ENCODE peak calls at places on chromosomes 2 and 18, in eight cellular contexts. One of them, this sample, is unnamed.

GRCh38 chr2:143732076-143732475 is 602.9 kb downstream of the ARHGAP15 start:
- DNase-seq in pancreas: no peak
- DNase-seq in AG09309: no peak
- DNase-seq in AG09319: no peak
- DNase-seq in GM12878: no peak
- DNase-seq in cardiac fibroblast: peak
- DNase-seq in GM06990: no peak
- DNase-seq in ovary: no peak
- DNase-seq in this sample: peak

GRCh38 chr2:175234650-175235049 is 53.1 kb upstream of the ATP5MC3 start:
- DNase-seq in pancreas: no peak
- DNase-seq in AG09309: no peak
- DNase-seq in AG09319: no peak
- DNase-seq in GM12878: no peak
- DNase-seq in cardiac fibroblast: no peak
- DNase-seq in GM06990: no peak
- DNase-seq in ovary: no peak
- DNase-seq in this sample: no peak

GRCh38 chr2:44055664-44056063 is 59.9 kb upstream of the LRPPRC start:
- DNase-seq in pancreas: no peak
- DNase-seq in AG09309: no peak
- DNase-seq in AG09319: no peak
- DNase-seq in GM12878: no peak
- DNase-seq in cardiac fibroblast: no peak
- DNase-seq in GM06990: no peak
- DNase-seq in ovary: no peak
- DNase-seq in this sample: no peak

GRCh38 chr18:21820035-21820810 is 79.6 kb downstream of the MIB1 start:
- DNase-seq in pancreas: no peak
- DNase-seq in AG09309: peak
- DNase-seq in AG09319: no peak
- DNase-seq in GM12878: no peak
- DNase-seq in cardiac fibroblast: peak
- DNase-seq in GM06990: no peak
- DNase-seq in ovary: no peak
- DNase-seq in this sample: peak

GRCh38 chr2:7075834-7076233 is 158.6 kb downstream of the RNF144A start:
- DNase-seq in pancreas: no peak
- DNase-seq in AG09309: no peak
- DNase-seq in AG09319: no peak
- DNase-seq in GM12878: no peak
- DNase-seq in cardiac fibroblast: no peak
- DNase-seq in GM06990: no peak
- DNase-seq in ovary: no peak
- DNase-seq in this sample: no peak

GRCh38 chr2:108189316-108189715 is 50.5 kb upstream of the SULT1C3 start:
- DNase-seq in pancreas: no peak
- DNase-seq in AG09309: no peak
- DNase-seq in AG09319: no peak
- DNase-seq in GM12878: no peak
- DNase-seq in cardiac fibroblast: no peak
- DNase-seq in GM06990: no peak
- DNase-seq in ovary: no peak
- DNase-seq in this sample: no peak

GRCh38 chr2:55019547-55020258 is 30.5 kb downstream of the RTN4 start:
- DNase-seq in pancreas: no peak
- DNase-seq in AG09309: no peak
- DNase-seq in AG09319: no peak
- DNase-seq in GM12878: no peak
- DNase-seq in cardiac fibroblast: no peak
- DNase-seq in GM06990: no peak
- DNase-seq in ovary: no peak
- DNase-seq in this sample: no peak

GRCh38 chr2:43399515-43400245 is 173.3 kb upstream of the ZFP36L2 start:
- DNase-seq in pancreas: no peak
- DNase-seq in AG09309: peak
- DNase-seq in AG09319: peak
- DNase-seq in GM12878: no peak
- DNase-seq in cardiac fibroblast: peak
- DNase-seq in GM06990: no peak
- DNase-seq in ovary: no peak
- DNase-seq in this sample: peak

GRCh38 chr2:191023235-191023679 is 9.3 kb upstream of the STAT1 start:
- DNase-seq in pancreas: no peak
- DNase-seq in AG09309: no peak
- DNase-seq in AG09319: no peak
- DNase-seq in GM12878: no peak
- DNase-seq in cardiac fibroblast: no peak
- DNase-seq in GM06990: no peak
- DNase-seq in ovary: no peak
- DNase-seq in this sample: no peak

GRCh38 chr2:86372641-86373502 is 35.4 kb upstream of the REEP1 start:
- DNase-seq in pancreas: peak
- DNase-seq in AG09309: no peak
- DNase-seq in AG09319: peak
- DNase-seq in GM12878: no peak
- DNase-seq in cardiac fibroblast: peak
- DNase-seq in GM06990: no peak
- DNase-seq in ovary: no peak
- DNase-seq in this sample: peak

GRCh38 chr2:222959358-222959757 is 92.6 kb upstream of the KCNE4 start:
- DNase-seq in pancreas: no peak
- DNase-seq in AG09309: peak
- DNase-seq in AG09319: peak
- DNase-seq in GM12878: no peak
- DNase-seq in cardiac fibroblast: peak
- DNase-seq in GM06990: no peak
- DNase-seq in ovary: no peak
- DNase-seq in this sample: peak

GRCh38 chr18:51943281-51943680 is 396.7 kb upstream of the DCC start:
- DNase-seq in pancreas: no peak
- DNase-seq in AG09309: no peak
- DNase-seq in AG09319: no peak
- DNase-seq in GM12878: no peak
- DNase-seq in cardiac fibroblast: no peak
- DNase-seq in GM06990: peak
- DNase-seq in ovary: no peak
- DNase-seq in this sample: no peak

GRCh38 chr18:54149078-54149697 is 75.3 kb downstream of the MBD2 start:
- DNase-seq in pancreas: peak
- DNase-seq in AG09309: peak
- DNase-seq in AG09319: peak
- DNase-seq in GM12878: peak
- DNase-seq in cardiac fibroblast: peak
- DNase-seq in GM06990: peak
- DNase-seq in ovary: no peak
- DNase-seq in this sample: peak

GRCh38 chr2:233979748-233980147 is 62.6 kb downstream of the TRPM8 start:
- DNase-seq in pancreas: no peak
- DNase-seq in AG09309: no peak
- DNase-seq in AG09319: no peak
- DNase-seq in GM12878: no peak
- DNase-seq in cardiac fibroblast: no peak
- DNase-seq in GM06990: no peak
- DNase-seq in ovary: no peak
- DNase-seq in this sample: no peak

GRCh38 chr2:230896346-230897115 is 28.5 kb downstream of the GPR55 start:
- DNase-seq in pancreas: no peak
- DNase-seq in AG09309: no peak
- DNase-seq in AG09319: no peak
- DNase-seq in GM12878: no peak
- DNase-seq in cardiac fibroblast: no peak
- DNase-seq in GM06990: no peak
- DNase-seq in ovary: peak
- DNase-seq in this sample: no peak

GRCh38 chr2:137659616-137660015 is 304.7 kb upstream of the HNMT start:
- DNase-seq in pancreas: no peak
- DNase-seq in AG09309: no peak
- DNase-seq in AG09319: peak
- DNase-seq in GM12878: no peak
- DNase-seq in cardiac fibroblast: no peak
- DNase-seq in GM06990: no peak
- DNase-seq in ovary: no peak
- DNase-seq in this sample: peak

DNA sequence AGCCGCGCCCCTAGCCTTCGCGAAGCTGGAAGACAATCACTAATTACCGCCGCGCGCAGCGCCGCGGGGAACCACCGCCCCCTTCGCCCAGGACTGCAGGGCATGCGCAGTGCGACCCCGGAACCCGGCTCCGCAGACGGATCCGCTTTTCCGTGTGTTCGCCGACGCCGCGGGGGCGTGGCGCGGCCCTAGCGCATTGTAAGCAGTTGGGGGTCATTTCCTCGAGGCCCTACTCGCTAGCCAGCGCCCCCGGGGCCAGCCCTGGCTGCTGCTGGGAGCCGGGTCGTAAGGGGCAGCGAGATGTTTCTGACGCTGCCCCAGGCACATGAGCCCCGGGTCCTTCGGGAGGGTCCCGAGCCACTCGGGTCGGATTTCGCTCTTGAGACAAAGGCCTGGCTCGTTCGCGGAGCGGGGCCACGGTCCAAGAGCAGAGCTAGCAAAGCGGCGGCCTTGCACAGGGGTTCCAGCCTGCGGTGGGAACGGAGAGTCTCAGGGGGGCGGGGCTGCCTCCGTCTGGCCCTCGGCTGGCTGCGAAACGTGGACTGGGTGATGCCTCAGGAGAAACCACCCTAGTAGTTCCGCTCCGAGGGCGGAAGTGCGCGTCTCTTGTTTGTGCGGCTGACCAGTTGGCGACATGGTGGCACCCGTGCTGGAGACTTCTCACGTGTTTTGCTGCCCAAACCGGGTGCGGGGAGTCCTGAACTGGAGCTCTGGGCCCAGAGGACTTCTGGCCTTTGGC is at the start of the genes ELP2 and SLC39A6:
- DNase-seq in pancreas: peak
- DNase-seq in AG09309: peak
- DNase-seq in AG09319: peak
- DNase-seq in GM12878: peak
- DNase-seq in cardiac fibroblast: peak
- DNase-seq in GM06990: peak
- DNase-seq in ovary: peak
- DNase-seq in this sample: peak
- TF ChIP-seq CTCF in pancreas: no peak
- TF ChIP-seq CTCF in AG09309: no peak
- TF ChIP-seq CTCF in AG09319: no peak
- TF ChIP-seq CTCF in GM12878: peak
- TF ChIP-seq CTCF in cardiac fibroblast: no peak
- TF ChIP-seq CTCF in GM06990: no peak
- TF ChIP-seq CTCF in ovary: no peak
- TF ChIP-seq CTCF in this sample: no peak

GRCh38 chr2:65724341-65724740 is 291.9 kb upstream of the SPRED2 start:
- DNase-seq in pancreas: no peak
- DNase-seq in AG09309: no peak
- DNase-seq in AG09319: no peak
- DNase-seq in GM12878: no peak
- DNase-seq in cardiac fibroblast: no peak
- DNase-seq in GM06990: no peak
- DNase-seq in ovary: no peak
- DNase-seq in this sample: no peak

GRCh38 chr2:65724752-65725151 is 292.4 kb upstream of the SPRED2 start:
- DNase-seq in pancreas: no peak
- DNase-seq in AG09309: no peak
- DNase-seq in AG09319: no peak
- DNase-seq in GM12878: no peak
- DNase-seq in cardiac fibroblast: no peak
- DNase-seq in GM06990: no peak
- DNase-seq in ovary: no peak
- DNase-seq in this sample: peak

DNA sequence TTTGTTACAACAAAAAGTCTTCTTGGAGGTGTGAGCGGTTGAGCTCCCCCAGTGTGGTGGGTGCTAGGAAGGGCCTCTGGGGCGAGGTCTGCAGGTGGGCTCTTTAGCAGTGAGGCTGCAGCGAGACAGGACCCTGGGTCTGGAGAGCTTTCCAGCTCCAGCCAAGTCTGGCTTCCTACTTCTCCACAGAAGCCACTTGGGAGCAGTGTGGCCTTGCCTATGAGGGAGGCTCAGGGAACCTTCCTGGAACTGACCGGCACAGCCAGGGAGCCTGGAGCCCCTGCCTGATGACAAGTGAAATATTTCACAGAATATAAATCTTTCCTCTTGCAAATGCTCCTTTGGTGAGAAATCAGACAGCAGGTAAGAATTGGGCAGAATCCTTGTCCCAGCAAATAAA is 289.6 kb upstream of the SPRED2 start:
- DNase-seq in pancreas: peak
- DNase-seq in AG09309: no peak
- DNase-seq in AG09319: no peak
- DNase-seq in GM12878: no peak
- DNase-seq in cardiac fibroblast: peak
- DNase-seq in GM06990: no peak
- DNase-seq in ovary: peak
- DNase-seq in this sample: peak
- TF ChIP-seq CTCF in pancreas: peak
- TF ChIP-seq CTCF in AG09309: peak
- TF ChIP-seq CTCF in AG09319: no peak
- TF ChIP-seq CTCF in GM12878: no peak
- TF ChIP-seq CTCF in cardiac fibroblast: no peak
- TF ChIP-seq CTCF in GM06990: no peak
- TF ChIP-seq CTCF in ovary: peak
- TF ChIP-seq CTCF in this sample: peak

DNA sequence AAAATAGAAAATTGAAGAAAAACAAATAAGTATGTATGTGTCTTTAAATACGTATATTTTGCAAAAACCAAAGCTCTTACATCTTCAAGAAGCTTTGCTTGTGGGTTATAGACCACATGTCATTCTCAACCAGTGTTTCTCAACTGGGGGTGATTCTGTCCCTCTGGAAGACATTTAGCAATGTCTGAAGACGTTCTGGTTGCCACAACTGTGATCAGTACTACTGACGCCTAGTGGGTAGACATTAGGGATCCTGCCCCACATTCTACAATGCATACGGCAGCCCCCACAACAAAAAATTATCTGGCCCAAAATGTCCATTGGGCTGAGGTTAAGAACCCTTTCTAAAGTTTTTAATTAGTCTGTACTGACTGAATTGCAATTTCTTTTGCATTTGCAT is 48.4 kb downstream of the UNC50 start:
- DNase-seq in pancreas: no peak
- DNase-seq in AG09309: no peak
- DNase-seq in AG09319: no peak
- DNase-seq in GM12878: no peak
- DNase-seq in cardiac fibroblast: no peak
- DNase-seq in GM06990: no peak
- DNase-seq in ovary: no peak
- DNase-seq in this sample: no peak
- TF ChIP-seq CTCF in pancreas: no peak
- TF ChIP-seq CTCF in AG09309: no peak
- TF ChIP-seq CTCF in AG09319: no peak
- TF ChIP-seq CTCF in GM12878: no peak
- TF ChIP-seq CTCF in cardiac fibroblast: no peak
- TF ChIP-seq CTCF in GM06990: no peak
- TF ChIP-seq CTCF in ovary: no peak
- TF ChIP-seq CTCF in this sample: no peak

GRCh38 chr18:45024357-45025107 is 343.8 kb downstream of the SETBP1 start:
- DNase-seq in pancreas: no peak
- DNase-seq in AG09309: no peak
- DNase-seq in AG09319: no peak
- DNase-seq in GM12878: no peak
- DNase-seq in cardiac fibroblast: no peak
- DNase-seq in GM06990: no peak
- DNase-seq in ovary: no peak
- DNase-seq in this sample: no peak

GRCh38 chr18:45025108-45025471 is 344.4 kb downstream of the SETBP1 start:
- DNase-seq in pancreas: no peak
- DNase-seq in AG09309: no peak
- DNase-seq in AG09319: no peak
- DNase-seq in GM12878: no peak
- DNase-seq in cardiac fibroblast: no peak
- DNase-seq in GM06990: no peak
- DNase-seq in ovary: no peak
- DNase-seq in this sample: no peak

GRCh38 chr18:45026162-45026561 is 345.5 kb downstream of the SETBP1 start:
- DNase-seq in pancreas: no peak
- DNase-seq in AG09309: no peak
- DNase-seq in AG09319: no peak
- DNase-seq in GM12878: no peak
- DNase-seq in cardiac fibroblast: no peak
- DNase-seq in GM06990: no peak
- DNase-seq in ovary: no peak
- DNase-seq in this sample: no peak
- TF ChIP-seq CTCF in pancreas: no peak
- TF ChIP-seq CTCF in AG09309: no peak
- TF ChIP-seq CTCF in AG09319: no peak
- TF ChIP-seq CTCF in GM12878: peak
- TF ChIP-seq CTCF in cardiac fibroblast: no peak
- TF ChIP-seq CTCF in GM06990: peak
- TF ChIP-seq CTCF in ovary: no peak
- TF ChIP-seq CTCF in this sample: no peak

This sample was measured in MCF 10A.